ENCODE peak calls at places on chromosomes 6 and 20, in six cellular contexts. R is cardiac muscle cell; C is activated naive CD8-positive, alpha-beta T cell treated with anti-CD3 and anti-CD28 coated beads for 36 hours; S is HS-5; X is mammary epithelial cell; I is brain microvascular endothelial cell. D is an unnamed sample.

GRCh38 chr20:34262488-34263288 is 21.5 kb downstream of the ASIP start:
- DNase-seq in I (peak; percentile 34), S (no peak), R (peak; percentile 82), X (no peak), C (no peak), D (peak; percentile 64)

GRCh38 chr20:8527998-8528397 is 395.9 kb downstream of the PLCB1 start:
- DNase-seq in I (peak; percentile 75), X (peak; percentile 3), R (peak; percentile 82), S (peak; percentile 71), C (no peak), D (peak; percentile 88)

GRCh38 chr6:15457903-15458530 is 204.8 kb downstream of the DTNBP1 start:
- DNase-seq in C (no peak), R (no peak), S (no peak), X (no peak), I (no peak), D (no peak)

GRCh38 chr6:3617681-3618299 is 133.7 kb downstream of the PXDC1 start:
- DNase-seq in S (no peak), C (no peak), R (no peak), I (no peak), X (no peak), D (no peak)

GRCh38 chr6:13666194-13667105 is 45.2 kb downstream of the RANBP9 start:
- DNase-seq in R (no peak), I (no peak), S (no peak), X (peak; percentile 64), C (no peak), D (peak; percentile 22)

GRCh38 chr6:79215233-79215824 is 19.2 kb downstream of the HMGN3 start:
- DNase-seq in I (peak; percentile 50), C (no peak), R (peak; percentile 58), X (no peak), S (no peak), D (peak; percentile 41)

GRCh38 chr6:16783485-16783884 is 22.2 kb upstream of the ATXN1 start:
- DNase-seq in I (no peak), R (no peak), S (no peak), X (no peak), C (no peak), D (no peak)

GRCh38 chr20:10861619-10862018 is 187.8 kb upstream of the JAG1 start:
- DNase-seq in X (peak; percentile 33), I (no peak), R (no peak), C (no peak), S (no peak), D (no peak)

GRCh38 chr6:18155273-18155863 is at the start of gene KDM1B:
- DNase-seq in C (peak; percentile 99), S (peak; percentile 83), X (peak; percentile 98), I (peak; percentile 96), R (peak; percentile 99), D (peak; percentile 99)

GRCh38 chr6:130047440-130047995 is 29.1 kb downstream of the L3MBTL3 start:
- DNase-seq in I (no peak), R (peak; percentile 3), X (no peak), S (no peak), C (no peak), D (no peak)

GRCh38 chr6:139395371-139395770 is 20.9 kb upstream of the CITED2 start:
- DNase-seq in S (no peak), R (no peak), I (no peak), C (no peak), X (no peak), D (no peak)

D was measured in fibroblast of pulmonary artery.